ENCODE peak calls at places on chromosomes 5 and 9, in eight cellular contexts. Y is activated T-helper 2 cell treated with anti-CD3 and anti-CD28 coated beads, Interferon-gamma antibody, Interleukin-2, Interleukin-4, amounts not matched to agents 10 μg/mL and 5 μg/mL and 100 μg/mL, durations not matched to agents 14 hours and 24 hours and 36 hours; S is transverse colon; B is Ammon's horn; E is HTR-8/SVneo; U is AML-193; F is NCI-H1092 treated with DMSO at 0.1 percent for 48 hours; L is iPS-NIHi11. W is an unnamed sample.
A peak's percentile ranks its signal among the peaks of the same experiment; 100 is the strongest.

GRCh38 chr9:132135456-132135855 is 26.4 kb upstream of the NTNG2 start:
- DNase-seq in Y (no peak), S (no peak), B (peak; percentile 71), E (no peak), U (no peak), F (no peak), L (no peak), W (no peak)

GRCh38 chr9:105415344-105415980 is 32.4 kb upstream of the FSD1L start:
- DNase-seq in Y (peak; percentile 29), S (peak; percentile 63), B (peak; percentile 81), E (peak; percentile 63), U (peak; percentile 51), F (peak; percentile 50), L (peak; percentile 78), W (peak; percentile 6)

GRCh38 chr5:138180183-138180782 is 1.4 kb downstream of the KIF20A start:
- DNase-seq in Y (no peak), S (no peak), B (peak; percentile 23), E (peak; percentile 56), U (peak; percentile 91), F (peak; percentile 15), L (peak; percentile 69), W (peak; percentile 45)

GRCh38 chr9:98597372-98597771 is 111.4 kb downstream of the GABBR2 start:
- DNase-seq in Y (no peak), S (no peak), B (peak; percentile 37), E (no peak), U (no peak), F (no peak), L (no peak), W (no peak)

GRCh38 chr9:114621561-114621960 is 10.5 kb downstream of the TMEM268 start:
- DNase-seq in Y (no peak), S (no peak), B (no peak), E (no peak), U (no peak), F (no peak), L (no peak), W (no peak)

GRCh38 chr9:37430841-37431597 is 8.5 kb downstream of the GRHPR start:
- DNase-seq in Y (no peak), S (no peak), B (peak; percentile 92), E (no peak), U (no peak), F (no peak), L (peak; percentile 64), W (no peak)

GRCh38 chr9:121954477-121955175 is 138.5 kb downstream of the TTLL11 start:
- DNase-seq in Y (no peak), S (no peak), B (peak; percentile 52), E (no peak), U (no peak), F (no peak), L (no peak), W (no peak)

GRCh38 chr9:121944741-121945191 is 148.3 kb downstream of the TTLL11 start:
- DNase-seq in Y (no peak), S (no peak), B (no peak), E (no peak), U (no peak), F (no peak), L (no peak), W (no peak)

GRCh38 chr5:103475629-103476240 is 86.9 kb downstream of the NUDT12 start:
- DNase-seq in Y (no peak), S (no peak), B (peak; percentile 53), E (peak; percentile 27), U (peak; percentile 27), F (peak; percentile 45), L (peak; percentile 38), W (no peak)

GRCh38 chr5:131532016-131532640 is 102.9 kb downstream of the RAPGEF6 start:
- DNase-seq in Y (no peak), S (no peak), B (peak; percentile 45), E (no peak), U (no peak), F (peak; percentile 65), L (no peak), W (no peak)

GRCh38 chr5:80266566-80266965 is 10.7 kb upstream of the SERINC5 start:
- DNase-seq in Y (no peak), S (no peak), B (no peak), E (no peak), U (no peak), F (no peak), L (no peak), W (no peak)

GRCh38 chr5:133928690-133929393 is 39.6 kb downstream of the C5orf15 start:
- DNase-seq in Y (no peak), S (no peak), B (no peak), E (no peak), U (no peak), F (no peak), L (no peak), W (peak; percentile 55)

GRCh38 chr5:173163219-173163618 is 18.9 kb downstream of the BNIP1 start:
- DNase-seq in Y (no peak), S (no peak), B (no peak), E (no peak), U (no peak), F (no peak), L (no peak), W (no peak)

GRCh38 chr5:149422429-149423286 is 43.6 kb upstream of the IL17B start:
- DNase-seq in Y (no peak), S (peak; percentile 47), B (no peak), E (peak; percentile 58), U (no peak), F (no peak), L (peak; percentile 61), W (no peak)

GRCh38 chr9:89771205-89771604 is 166.4 kb downstream of the GADD45G start:
- DNase-seq in Y (no peak), S (no peak), B (no peak), E (no peak), U (no peak), F (no peak), L (no peak), W (no peak)

GRCh38 chr5:120219988-120220387 is 244.1 kb upstream of the PRR16 start:
- DNase-seq in Y (no peak), S (no peak), B (no peak), E (no peak), U (no peak), F (no peak), L (no peak), W (no peak)

GRCh38 chr5:37710965-37711364 is 128.9 kb downstream of the GDNF start:
- DNase-seq in Y (no peak), S (no peak), B (no peak), E (no peak), U (no peak), F (no peak), L (no peak), W (no peak)

GRCh38 chr5:102314328-102314727 is 18.2 kb upstream of the SLCO4C1 start:
- DNase-seq in Y (no peak), S (no peak), B (no peak), E (no peak), U (no peak), F (no peak), L (no peak), W (no peak)

W was measured in GM06990.